ENCODE peak calls at places on chromosomes 7 and 10, in four cellular contexts. K, G, W and M are unnamed samples.

GRCh38 chr10:80344912-80345311 is 11.6 kb downstream of the DYDC1 start:
- DNase-seq in K (no peak), G (no peak), W (no peak), M (no peak)

GRCh38 chr10:9175200-9175599 is 1120.7 kb downstream of the GATA3 start:
- DNase-seq in W (no peak), G (no peak), K (no peak), M (no peak)

GRCh38 chr7:29612596-29612995 is 49.0 kb downstream of the PRR15 start:
- DNase-seq in K (no peak), G (no peak), W (no peak), M (no peak)

GRCh38 chr10:91944880-91945630 is 21.5 kb downstream of the BTAF1 start:
- DNase-seq in G (no peak), W (no peak), K (no peak), M (no peak)

GRCh38 chr10:35451103-35452016 is 115.1 kb downstream of the CCNY start:
- DNase-seq in K (no peak), G (no peak), W (no peak), M (no peak)

GRCh38 chr10:122255509-122256301 is 15.4 kb upstream of the BTBD16 start:
- DNase-seq in K (no peak), W (no peak), G (no peak), M (no peak)

GRCh38 chr7:117656806-117657205 is 177.0 kb downstream of the CFTR start:
- DNase-seq in W (no peak), K (no peak), G (no peak), M (no peak)

GRCh38 chr7:28002638-28003037 is 178.0 kb downstream of the JAZF1 start:
- DNase-seq in W (peak), G (no peak), K (no peak), M (no peak)

GRCh38 chr10:21172774-21173432 is 275.8 kb upstream of the NEBL start:
- DNase-seq in K (peak), W (peak), G (no peak), M (no peak)

GRCh38 chr7:39950473-39951155 is 558 bp downstream of the CDK13 start:
- DNase-seq in W (peak), G (peak), K (peak), M (peak)

GRCh38 chr10:6218692-6219493 is 16.2 kb downstream of the PFKFB3 start:
- DNase-seq in G (peak), K (no peak), W (no peak), M (no peak)

GRCh38 chr7:4995429-4995969 is 36.5 kb upstream of the MMD2 start:
- DNase-seq in K (no peak), W (no peak), G (no peak), M (no peak)

GRCh38 chr10:3295501-3296005 is 123.0 kb upstream of the PITRM1 start:
- DNase-seq in W (no peak), G (no peak), K (no peak), M (no peak)

GRCh38 chr7:25678215-25678614 is 449.9 kb upstream of the NPVF start:
- DNase-seq in G (no peak), K (no peak), W (no peak), M (no peak)

GRCh38 chr10:25815236-25815635 is 118.8 kb upstream of the MYO3A start:
- DNase-seq in W (no peak), K (no peak), G (no peak), M (no peak)

GRCh38 chr10:69958232-69958902 is 94.3 kb upstream of the MACROH2A2 start:
- DNase-seq in W (peak), K (peak), G (no peak), M (peak)

GRCh38 chr10:129459762-129460539 is 7.1 kb upstream of the MGMT start:
- DNase-seq in W (no peak), G (no peak), K (no peak), M (no peak)

GRCh38 chr7:127844707-127845331 is 186.4 kb downstream of the LRRC4 start:
- DNase-seq in W (no peak), G (no peak), K (no peak), M (no peak)

GRCh38 chr7:103989785-103990775 is 622 bp upstream of the RELN start:
- DNase-seq in K (peak), G (peak), W (peak), M (no peak)

GRCh38 chr10:114320249-114321116 is 81.4 kb downstream of the VWA2 start:
- DNase-seq in W (peak), G (no peak), K (no peak), M (peak)

GRCh38 chr7:105524840-105525239 is 2.8 kb upstream of the PUS7 start:
- DNase-seq in W (no peak), G (no peak), K (no peak), M (no peak)

GRCh38 chr7:105521731-105522458 is at the start of gene PUS7:
- DNase-seq in G (peak), K (peak), W (peak), M (peak)

GRCh38 chr7:105519353-105519752 is 2.7 kb downstream of the PUS7 start:
- DNase-seq in G (no peak), W (no peak), K (no peak), M (no peak)

DNA sequence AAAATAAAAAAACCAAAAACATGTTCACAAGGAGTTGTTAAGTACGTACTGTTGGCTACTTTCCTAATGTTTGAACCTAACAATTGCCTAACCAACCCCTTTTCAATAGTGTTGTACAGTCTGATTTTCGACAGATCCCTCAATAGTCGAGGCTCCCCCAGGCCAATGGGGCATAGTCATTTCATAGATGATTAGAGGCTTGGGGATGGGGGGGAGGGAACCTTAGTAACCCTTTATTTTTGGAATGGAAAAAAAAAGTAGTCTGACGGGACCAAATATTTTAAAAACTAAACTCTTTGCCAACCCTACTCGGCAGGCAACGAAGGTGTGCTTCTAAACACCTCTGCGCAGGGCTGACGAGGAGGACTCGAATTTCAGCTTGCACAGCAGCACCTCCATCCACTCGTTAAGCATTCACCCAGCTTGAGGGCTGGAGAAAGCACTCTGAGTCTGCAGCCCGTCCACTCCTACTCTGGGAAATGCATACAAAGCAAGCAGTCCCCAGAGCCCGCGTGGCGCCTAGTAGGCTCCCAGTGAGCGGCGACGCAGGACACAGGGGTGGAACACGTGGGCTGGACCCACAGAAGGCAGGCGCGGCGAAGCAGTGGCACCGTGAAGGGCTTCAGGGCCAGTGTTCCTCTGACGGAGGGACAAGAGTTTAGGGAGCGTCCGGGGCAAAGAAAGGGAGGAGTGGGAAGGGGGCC is 892 bp downstream of the PUS7 start:
- DNase-seq in G (peak), K (peak), W (peak), M (peak)
- H2AFZ ChIP-seq in G (peak), K (peak), W (peak), M (peak)

GRCh38 chr10:107650939-107651338 is 486.4 kb upstream of the SORCS1 start:
- DNase-seq in G (no peak), W (no peak), K (no peak), M (no peak)

GRCh38 chr10:107653832-107654287 is 489.4 kb upstream of the SORCS1 start:
- DNase-seq in W (no peak), G (no peak), K (no peak), M (no peak)

GRCh38 chr10:107656932-107657331 is 492.4 kb upstream of the SORCS1 start:
- DNase-seq in G (no peak), W (no peak), K (no peak), M (no peak)
- H2AFZ ChIP-seq in G (no peak), W (no peak), K (no peak), M (no peak)

GRCh38 chr10:52967806-52968795 is 195.5 kb upstream of the MBL2 start:
- DNase-seq in K (no peak), G (no peak), W (peak), M (no peak)
- H2AFZ ChIP-seq in K (no peak), G (no peak), W (no peak), M (no peak)

GRCh38 chr10:58477902-58478301 is 34.8 kb upstream of the BICC1 start:
- DNase-seq in G (no peak), K (no peak), W (peak), M (no peak)
- H2AFZ ChIP-seq in G (no peak), K (no peak), W (no peak), M (no peak)

GRCh38 chr7:45421096-45421495 is 153.1 kb upstream of the ADCY1 start:
- DNase-seq in K (no peak), G (no peak), W (no peak), M (no peak)
- H2AFZ ChIP-seq in K (no peak), G (no peak), W (no peak), M (no peak)

GRCh38 chr10:45418859-45419672 is 45.0 kb downstream of the ALOX5 start:
- DNase-seq in K (peak), W (peak), G (peak), M (no peak)
- H2AFZ ChIP-seq in K (peak), W (peak), G (peak), M (no peak)